ENCODE peak calls at places on chromosomes 12 and 14, in six cellular contexts. Y is CD8-positive, alpha-beta memory T cell; P is GM12891; B is left cardiac atrium; K is transverse colon; T is fibroblast of the conjunctiva. A is an unnamed sample.
A peak's percentile ranks its signal among the peaks of the same experiment; 100 is the strongest.

GRCh38 chr12:11896530-11896929 is 174.2 kb upstream of the BCL2L14 start:
- DNase-seq in P (no peak), K (no peak), B (no peak), Y (no peak), T (no peak), A (no peak)

GRCh38 chr14:49619730-49620129 is 696 bp downstream of the RPL36AL start:
- DNase-seq in B (no peak), T (no peak), Y (no peak), P (no peak), K (no peak), A (no peak)

GRCh38 chr14:74514471-74514932 is 20.9 kb downstream of the ISCA2 start:
- DNase-seq in B (peak; percentile 47), Y (no peak), K (peak; percentile 20), T (no peak), P (no peak), A (no peak)

GRCh38 chr14:96662116-96662901 is 134.9 kb upstream of the VRK1 start:
- DNase-seq in T (no peak), P (no peak), B (no peak), K (no peak), Y (no peak), A (no peak)

GRCh38 chr14:23112359-23113178 is 6.5 kb downstream of the CEBPE start:
- DNase-seq in P (no peak), T (no peak), B (peak; percentile 48), K (no peak), Y (no peak), A (no peak)

GRCh38 chr12:30843211-30843610 is 83.3 kb upstream of the TSPAN11 start:
- DNase-seq in B (no peak), P (no peak), T (no peak), K (no peak), Y (no peak), A (no peak)

GRCh38 chr12:118608770-118609344 is 232.5 kb downstream of the SUDS3 start:
- DNase-seq in P (no peak), T (no peak), K (no peak), B (no peak), Y (no peak), A (no peak)

GRCh38 chr14:95765016-95765415 is 51.1 kb upstream of the TCL1A start:
- DNase-seq in K (no peak), Y (no peak), P (no peak), B (no peak), T (no peak), A (no peak)

GRCh38 chr14:33836895-33837577 is 113.8 kb downstream of the EGLN3 start:
- DNase-seq in T (no peak), K (no peak), P (no peak), B (no peak), Y (no peak), A (no peak)

GRCh38 chr14:59687663-59688062 is 111.1 kb upstream of the CCDC175 start:
- DNase-seq in P (no peak), T (no peak), Y (no peak), B (no peak), K (no peak), A (no peak)

GRCh38 chr12:121465921-121466799 is 66.2 kb downstream of the RNF34 start:
- DNase-seq in Y (peak; percentile 60), K (peak; percentile 46), B (no peak), P (no peak), T (no peak), A (no peak)

GRCh38 chr12:62576503-62576902 is 109.9 kb downstream of the MON2 start:
- DNase-seq in B (no peak), Y (no peak), T (no peak), P (no peak), K (no peak), A (no peak)

GRCh38 chr12:42421844-42422779 is 96.1 kb downstream of the PPHLN1 start:
- DNase-seq in B (no peak), T (peak; percentile 51), P (peak; percentile 10), K (no peak), Y (no peak), A (no peak)

GRCh38 chr14:51422704-51423103 is 182.7 kb downstream of the TMX1 start:
- DNase-seq in B (no peak), P (no peak), Y (no peak), T (no peak), K (no peak), A (no peak)

GRCh38 chr12:27592548-27592947 is 68.5 kb downstream of the PPFIBP1 start:
- DNase-seq in B (peak; percentile 48), P (no peak), Y (no peak), T (peak; percentile 39), K (no peak), A (no peak)

GRCh38 chr14:61177279-61178225 is 103.6 kb downstream of the TMEM30B start:
- DNase-seq in B (no peak), P (no peak), Y (no peak), K (no peak), T (no peak), A (no peak)

GRCh38 chr14:55540847-55541773 is 38.9 kb upstream of the KTN1 start:
- DNase-seq in P (no peak), T (no peak), K (no peak), Y (no peak), B (no peak), A (no peak)

GRCh38 chr14:53545217-53545616 is 392.1 kb upstream of the DDHD1 start:
- DNase-seq in P (no peak), K (no peak), B (no peak), Y (no peak), T (no peak), A (peak; percentile 16)

GRCh38 chr12:7645395-7646177 is 20.1 kb downstream of the APOBEC1 start:
- DNase-seq in P (peak; percentile 18), Y (peak; percentile 34), B (no peak), T (no peak), K (no peak), A (peak; percentile 24)

GRCh38 chr12:10214131-10214876 is 1.6 kb downstream of the GABARAPL1 start:
- DNase-seq in T (no peak), Y (no peak), B (no peak), P (no peak), K (no peak), A (no peak)

GRCh38 chr12:26042645-26043044 is 82.2 kb downstream of the BHLHE41 start:
- DNase-seq in T (no peak), P (no peak), Y (no peak), K (no peak), B (no peak), A (no peak)

GRCh38 chr12:46370792-46371717 is 1.5 kb downstream of the SLC38A2 start:
- DNase-seq in Y (peak; percentile 95), K (peak; percentile 93), B (peak; percentile 93), T (no peak), P (peak; percentile 77), A (peak; percentile 69)

GRCh38 chr14:70192915-70193314 is 4.2 kb upstream of the SLC8A3 start:
- DNase-seq in K (no peak), P (no peak), T (no peak), B (no peak), Y (no peak), A (no peak)

GRCh38 chr14:98028156-98028555 is 1231.0 kb downstream of the VRK1 start:
- DNase-seq in B (no peak), T (no peak), K (no peak), P (no peak), Y (no peak), A (no peak)